ENCODE peak calls at places on chromosomes 11 and 22, in four cellular contexts. One of them, this sample, is unnamed.
A peak's percentile ranks its signal among the peaks of the same experiment; 100 is the strongest.

GRCh38 chr11:110565690-110566336 is 136.1 kb downstream of the FDX1 start:
- DNase-seq in IMR-90: no peak
- DNase-seq in uterus: no peak
- DNase-seq in HL-60: no peak
- DNase-seq in this sample: no peak

GRCh38 chr11:61477734-61478148 is 30.8 kb upstream of the LRRC10B start:
- DNase-seq in IMR-90: no peak
- DNase-seq in uterus: peak; percentile 47
- DNase-seq in HL-60: no peak
- DNase-seq in this sample: no peak

GRCh38 chr11:85407648-85408047 is 219.5 kb downstream of the DLG2 start:
- DNase-seq in IMR-90: no peak
- DNase-seq in HL-60: no peak
- DNase-seq in uterus: no peak
- DNase-seq in this sample: no peak

GRCh38 chr11:36340909-36341308 is 44.8 kb downstream of the PRR5L start:
- DNase-seq in HL-60: no peak
- DNase-seq in IMR-90: no peak
- DNase-seq in uterus: no peak
- DNase-seq in this sample: no peak

GRCh38 chr11:66559141-66559861 is 9.1 kb downstream of the CTSF start:
- DNase-seq in uterus: peak; percentile 46
- DNase-seq in IMR-90: no peak
- DNase-seq in HL-60: no peak
- DNase-seq in this sample: no peak

GRCh38 chr22:35835267-35835997 is 117.8 kb downstream of the APOL5 start:
- DNase-seq in uterus: no peak
- DNase-seq in HL-60: no peak
- DNase-seq in IMR-90: peak; percentile 72
- DNase-seq in this sample: no peak

GRCh38 chr11:2091112-2091746 is 48.0 kb downstream of the IGF2 start:
- DNase-seq in uterus: no peak
- DNase-seq in IMR-90: no peak
- DNase-seq in HL-60: no peak
- DNase-seq in this sample: no peak

GRCh38 chr11:26572770-26573402 is 823 bp upstream of the MUC15 start:
- DNase-seq in uterus: no peak
- DNase-seq in IMR-90: no peak
- DNase-seq in HL-60: no peak
- DNase-seq in this sample: no peak

GRCh38 chr22:26330971-26331625 is 98.0 kb upstream of the ASPHD2 start:
- DNase-seq in HL-60: peak; percentile 30
- DNase-seq in uterus: no peak
- DNase-seq in IMR-90: peak; percentile 23
- DNase-seq in this sample: no peak

GRCh38 chr11:75572744-75573143 is 10.7 kb downstream of the SERPINH1 start:
- DNase-seq in HL-60: no peak
- DNase-seq in IMR-90: no peak
- DNase-seq in uterus: no peak
- DNase-seq in this sample: no peak

GRCh38 chr11:133306019-133306418 is 226.3 kb downstream of the OPCML start:
- DNase-seq in uterus: no peak
- DNase-seq in HL-60: no peak
- DNase-seq in IMR-90: no peak
- DNase-seq in this sample: no peak

GRCh38 chr11:47886096-47886495 is 37.9 kb upstream of the NUP160 start:
- DNase-seq in IMR-90: peak; percentile 80
- DNase-seq in uterus: peak; percentile 21
- DNase-seq in HL-60: no peak
- DNase-seq in this sample: peak; percentile 26

GRCh38 chr22:33917744-33918406 is 2.4 kb downstream of the LARGE1 start:
- DNase-seq in HL-60: no peak
- DNase-seq in uterus: no peak
- DNase-seq in IMR-90: peak; percentile 50
- DNase-seq in this sample: no peak

GRCh38 chr11:63909621-63910506 is 7.1 kb downstream of the RCOR2 start:
- DNase-seq in IMR-90: no peak
- DNase-seq in uterus: no peak
- DNase-seq in HL-60: no peak
- DNase-seq in this sample: no peak

GRCh38 chr22:35517207-35517606 is 23.4 kb upstream of the RASD2 start:
- DNase-seq in uterus: no peak
- DNase-seq in IMR-90: no peak
- DNase-seq in HL-60: no peak
- DNase-seq in this sample: no peak

GRCh38 chr22:48227341-48228018 is 1465.0 kb downstream of the TBC1D22A start:
- DNase-seq in IMR-90: no peak
- DNase-seq in HL-60: no peak
- DNase-seq in uterus: no peak
- DNase-seq in this sample: no peak

GRCh38 chr11:7965386-7965785 is at the start of gene NLRP10:
- DNase-seq in HL-60: no peak
- DNase-seq in IMR-90: peak; percentile 95
- DNase-seq in uterus: no peak
- DNase-seq in this sample: no peak

GRCh38 chr11:35367491-35367890 is 51.9 kb downstream of the SLC1A2 start:
- DNase-seq in IMR-90: peak; percentile 92
- DNase-seq in uterus: peak; percentile 34
- DNase-seq in HL-60: no peak
- DNase-seq in this sample: peak; percentile 38

GRCh38 chr22:29607426-29607825 is 4.0 kb downstream of the NF2 start:
- DNase-seq in uterus: no peak
- DNase-seq in IMR-90: no peak
- DNase-seq in HL-60: no peak
- DNase-seq in this sample: no peak

GRCh38 chr11:93494341-93494740 is 48.9 kb downstream of the SMCO4 start:
- DNase-seq in HL-60: no peak
- DNase-seq in IMR-90: no peak
- DNase-seq in uterus: no peak
- DNase-seq in this sample: peak; percentile 99

GRCh38 chr11:107659310-107659709 is 52.5 kb downstream of the SLN start:
- DNase-seq in HL-60: no peak
- DNase-seq in IMR-90: no peak
- DNase-seq in uterus: no peak
- DNase-seq in this sample: no peak
- TF ChIP-seq CTCF in HL-60: no peak
- TF ChIP-seq CTCF in IMR-90: no peak
- TF ChIP-seq CTCF in uterus: no peak
- TF ChIP-seq CTCF in this sample: no peak

DNA sequence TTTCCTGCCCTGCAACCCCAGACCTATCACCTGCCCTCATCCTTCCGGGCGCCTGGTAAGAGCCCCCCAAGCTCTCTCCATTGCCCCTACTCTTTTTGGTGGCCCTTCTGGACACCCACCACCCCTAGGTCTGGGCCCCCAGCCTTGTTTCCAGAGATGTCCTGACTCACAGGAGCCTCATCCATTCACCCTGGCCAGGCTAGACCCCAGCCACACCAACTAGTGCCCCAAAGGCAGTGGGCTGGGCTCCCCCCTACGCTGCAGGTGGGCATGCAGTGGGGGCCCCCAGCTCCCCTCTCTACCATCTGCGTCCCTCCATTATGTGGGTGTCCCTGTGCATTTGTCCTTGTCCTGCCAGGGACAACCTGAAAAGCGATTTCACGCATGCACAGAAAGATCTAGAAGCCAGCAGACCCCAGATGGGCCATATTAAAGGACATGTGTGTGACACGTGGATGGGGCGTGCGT is 1.4 kb downstream of the MRGPRF start:
- DNase-seq in IMR-90: no peak
- DNase-seq in HL-60: no peak
- DNase-seq in uterus: no peak
- DNase-seq in this sample: no peak
- H3K4me3 ChIP-seq in IMR-90: peak overlapping the region; percentile 68
- H3K4me3 ChIP-seq in HL-60: no peak overlapping the region
- H3K4me3 ChIP-seq in uterus: peak overlapping the region; percentile 83
- H3K4me3 ChIP-seq in this sample: peak overlapping the region; percentile 53

GRCh38 chr11:15911377-15912044 is 444.8 kb downstream of the SOX6 start:
- DNase-seq in uterus: peak; percentile 39
- DNase-seq in HL-60: peak; percentile 41
- DNase-seq in IMR-90: peak; percentile 74
- DNase-seq in this sample: no peak

GRCh38 chr11:15912825-15913224 is 443.5 kb downstream of the SOX6 start:
- DNase-seq in IMR-90: no peak
- DNase-seq in HL-60: no peak
- DNase-seq in uterus: no peak
- DNase-seq in this sample: no peak

GRCh38 chr11:15910761-15911160 is 445.6 kb downstream of the SOX6 start:
- DNase-seq in IMR-90: no peak
- DNase-seq in HL-60: no peak
- DNase-seq in uterus: no peak
- DNase-seq in this sample: no peak

GRCh38 chr11:15912291-15912690 is 444.1 kb downstream of the SOX6 start:
- DNase-seq in uterus: no peak
- DNase-seq in HL-60: no peak
- DNase-seq in IMR-90: no peak
- DNase-seq in this sample: no peak

DNA sequence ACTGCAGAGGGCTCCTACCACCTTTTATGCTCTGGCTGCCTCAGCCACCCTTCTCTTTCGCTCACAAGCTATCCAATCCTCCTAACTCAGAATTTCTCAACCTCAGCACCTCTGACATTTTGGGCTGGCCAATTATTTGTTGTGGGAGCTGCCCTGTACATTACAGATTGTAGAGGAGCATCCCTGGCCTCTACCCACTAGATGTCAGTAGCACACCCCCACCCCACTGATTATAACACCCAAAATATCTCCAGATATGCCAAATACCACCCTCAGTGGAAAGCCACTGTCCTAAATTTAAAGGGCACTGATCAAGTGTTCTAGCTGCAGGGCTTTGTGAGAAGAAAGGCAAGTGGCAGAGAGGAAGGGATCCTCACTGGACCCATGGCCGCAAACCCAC is 443.1 kb downstream of the SOX6 start:
- DNase-seq in IMR-90: no peak
- DNase-seq in HL-60: no peak
- DNase-seq in uterus: no peak
- DNase-seq in this sample: no peak
- TF ChIP-seq CTCF in IMR-90: peak; percentile 26
- TF ChIP-seq CTCF in HL-60: no peak
- TF ChIP-seq CTCF in uterus: no peak
- TF ChIP-seq CTCF in this sample: peak; percentile 23

GRCh38 chr11:128492903-128493569 is 94.3 kb downstream of the ETS1 start:
- DNase-seq in uterus: no peak
- DNase-seq in IMR-90: no peak
- DNase-seq in HL-60: no peak
- DNase-seq in this sample: no peak
- H3K4me3 ChIP-seq in uterus: no peak overlapping the region
- H3K4me3 ChIP-seq in IMR-90: no peak overlapping the region
- H3K4me3 ChIP-seq in HL-60: no peak overlapping the region
- H3K4me3 ChIP-seq in this sample: no peak overlapping the region

DNA sequence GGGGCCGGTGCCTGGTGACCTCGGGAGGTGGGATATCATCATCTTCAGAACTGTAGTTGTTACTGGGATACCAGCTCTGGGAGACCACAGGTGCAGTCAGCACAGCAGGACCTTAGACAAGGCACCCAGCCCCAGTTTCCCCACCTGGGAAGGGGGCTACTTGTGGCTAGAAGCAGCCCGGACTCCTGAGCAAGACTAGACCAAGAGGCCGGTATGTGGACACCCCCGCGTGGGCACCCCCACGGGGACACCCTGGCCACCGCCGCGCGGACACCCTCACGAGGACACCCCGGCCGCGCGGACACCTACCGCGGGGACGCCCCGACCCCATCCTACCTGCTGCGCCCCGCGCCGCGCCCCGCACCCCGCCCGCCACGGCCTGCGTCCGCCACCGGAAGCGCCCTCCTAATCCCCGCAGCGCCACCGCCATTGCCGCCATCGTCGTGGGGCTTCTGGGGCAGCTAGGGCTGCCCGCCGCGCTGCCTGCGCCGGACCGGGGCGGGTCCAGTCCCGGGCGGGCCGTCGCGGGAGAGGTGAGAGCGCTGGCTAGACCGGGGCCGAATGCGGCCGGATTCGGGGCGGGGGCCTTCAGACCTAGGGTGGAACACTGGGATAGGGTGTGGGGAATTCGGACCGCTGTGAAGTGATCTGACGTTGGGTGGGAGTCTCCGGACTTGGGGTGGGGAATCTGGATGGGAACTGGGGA is at the start of the genes COMT and TXNRD2:
- DNase-seq in IMR-90: peak; percentile 57
- DNase-seq in HL-60: peak; percentile 64
- DNase-seq in uterus: peak; percentile 55
- DNase-seq in this sample: no peak
- TF ChIP-seq CTCF in IMR-90: no peak
- TF ChIP-seq CTCF in HL-60: no peak
- TF ChIP-seq CTCF in uterus: no peak
- TF ChIP-seq CTCF in this sample: no peak

This sample was measured in astrocyte of the cerebellum.